ENCODE peak calls at places on chromosome 2, in seven cellular contexts. One of them, this sample, is unnamed.

GRCh38 chr2:1675633-1676032 is 68.7 kb downstream of the PXDN start:
- DNase-seq in IMR-90: peak; percentile 99
- DNase-seq in Peyer's patch: no peak
- DNase-seq in adrenal gland: no peak
- DNase-seq in tibial nerve: peak; percentile 58
- DNase-seq in NB4: no peak
- DNase-seq in A549: peak; percentile 83
- DNase-seq in this sample: peak; percentile 43

GRCh38 chr2:182252534-182252933 is 174.3 kb downstream of the PDE1A start:
- DNase-seq in IMR-90: no peak
- DNase-seq in Peyer's patch: no peak
- DNase-seq in adrenal gland: no peak
- DNase-seq in tibial nerve: no peak
- DNase-seq in NB4: no peak
- DNase-seq in A549: no peak
- DNase-seq in this sample: no peak

GRCh38 chr2:240983361-240983995 is 14.9 kb upstream of the SNED1 start:
- DNase-seq in IMR-90: peak; percentile 16
- DNase-seq in Peyer's patch: no peak
- DNase-seq in adrenal gland: peak; percentile 20
- DNase-seq in tibial nerve: no peak
- DNase-seq in NB4: peak; percentile 58
- DNase-seq in A549: peak; percentile 75
- DNase-seq in this sample: peak; percentile 42

GRCh38 chr2:190569994-190570755 is 35.7 kb upstream of the NEMP2 start:
- DNase-seq in IMR-90: no peak
- DNase-seq in Peyer's patch: no peak
- DNase-seq in adrenal gland: no peak
- DNase-seq in tibial nerve: no peak
- DNase-seq in NB4: no peak
- DNase-seq in A549: no peak
- DNase-seq in this sample: no peak

GRCh38 chr2:236169151-236169721 is 1.1 kb upstream of the GBX2 start:
- DNase-seq in IMR-90: no peak
- DNase-seq in Peyer's patch: no peak
- DNase-seq in adrenal gland: no peak
- DNase-seq in tibial nerve: no peak
- DNase-seq in NB4: no peak
- DNase-seq in A549: no peak
- DNase-seq in this sample: no peak

GRCh38 chr2:108535380-108535677 is 1.1 kb downstream of the LIMS1 start:
- DNase-seq in IMR-90: no peak
- DNase-seq in Peyer's patch: no peak
- DNase-seq in adrenal gland: no peak
- DNase-seq in tibial nerve: no peak
- DNase-seq in NB4: peak; percentile 39
- DNase-seq in A549: no peak
- DNase-seq in this sample: no peak

GRCh38 chr2:11665510-11666362 is 4.3 kb downstream of the NTSR2 start:
- DNase-seq in IMR-90: no peak
- DNase-seq in Peyer's patch: no peak
- DNase-seq in adrenal gland: no peak
- DNase-seq in tibial nerve: no peak
- DNase-seq in NB4: no peak
- DNase-seq in A549: no peak
- DNase-seq in this sample: no peak

GRCh38 chr2:204505946-204506345 is 39.3 kb upstream of the PARD3B start:
- DNase-seq in IMR-90: peak; percentile 52
- DNase-seq in Peyer's patch: no peak
- DNase-seq in adrenal gland: no peak
- DNase-seq in tibial nerve: no peak
- DNase-seq in NB4: no peak
- DNase-seq in A549: no peak
- DNase-seq in this sample: no peak

GRCh38 chr2:69119104-69119503 is 106.1 kb downstream of the ANTXR1 start:
- DNase-seq in IMR-90: no peak
- DNase-seq in Peyer's patch: no peak
- DNase-seq in adrenal gland: no peak
- DNase-seq in tibial nerve: no peak
- DNase-seq in NB4: no peak
- DNase-seq in A549: no peak
- DNase-seq in this sample: no peak

GRCh38 chr2:235050992-235051351 is 99.2 kb downstream of the SH3BP4 start:
- DNase-seq in IMR-90: peak; percentile 93
- DNase-seq in Peyer's patch: peak; percentile 93
- DNase-seq in adrenal gland: peak; percentile 85
- DNase-seq in tibial nerve: peak; percentile 82
- DNase-seq in NB4: peak; percentile 54
- DNase-seq in A549: peak; percentile 42
- DNase-seq in this sample: peak; percentile 29

GRCh38 chr2:136117391-136117841 is 533 bp downstream of the CXCR4 start:
- DNase-seq in IMR-90: peak; percentile 26
- DNase-seq in Peyer's patch: no peak
- DNase-seq in adrenal gland: peak; percentile 34
- DNase-seq in tibial nerve: no peak
- DNase-seq in NB4: peak; percentile 80
- DNase-seq in A549: peak; percentile 52
- DNase-seq in this sample: no peak

GRCh38 chr2:172090947-172091625 is 5.8 kb downstream of the DLX1 start:
- DNase-seq in IMR-90: no peak
- DNase-seq in Peyer's patch: no peak
- DNase-seq in adrenal gland: no peak
- DNase-seq in tibial nerve: no peak
- DNase-seq in NB4: no peak
- DNase-seq in A549: no peak
- DNase-seq in this sample: no peak

GRCh38 chr2:149313512-149313972 is 16.8 kb upstream of the LYPD6 start:
- DNase-seq in IMR-90: peak; percentile 24
- DNase-seq in Peyer's patch: peak; percentile 69
- DNase-seq in adrenal gland: no peak
- DNase-seq in tibial nerve: no peak
- DNase-seq in NB4: peak; percentile 44
- DNase-seq in A549: peak; percentile 45
- DNase-seq in this sample: no peak

GRCh38 chr2:169667583-169667982 is 26.6 kb downstream of the CFAP210 start:
- DNase-seq in IMR-90: no peak
- DNase-seq in Peyer's patch: no peak
- DNase-seq in adrenal gland: no peak
- DNase-seq in tibial nerve: no peak
- DNase-seq in NB4: no peak
- DNase-seq in A549: no peak
- DNase-seq in this sample: no peak

DNA sequence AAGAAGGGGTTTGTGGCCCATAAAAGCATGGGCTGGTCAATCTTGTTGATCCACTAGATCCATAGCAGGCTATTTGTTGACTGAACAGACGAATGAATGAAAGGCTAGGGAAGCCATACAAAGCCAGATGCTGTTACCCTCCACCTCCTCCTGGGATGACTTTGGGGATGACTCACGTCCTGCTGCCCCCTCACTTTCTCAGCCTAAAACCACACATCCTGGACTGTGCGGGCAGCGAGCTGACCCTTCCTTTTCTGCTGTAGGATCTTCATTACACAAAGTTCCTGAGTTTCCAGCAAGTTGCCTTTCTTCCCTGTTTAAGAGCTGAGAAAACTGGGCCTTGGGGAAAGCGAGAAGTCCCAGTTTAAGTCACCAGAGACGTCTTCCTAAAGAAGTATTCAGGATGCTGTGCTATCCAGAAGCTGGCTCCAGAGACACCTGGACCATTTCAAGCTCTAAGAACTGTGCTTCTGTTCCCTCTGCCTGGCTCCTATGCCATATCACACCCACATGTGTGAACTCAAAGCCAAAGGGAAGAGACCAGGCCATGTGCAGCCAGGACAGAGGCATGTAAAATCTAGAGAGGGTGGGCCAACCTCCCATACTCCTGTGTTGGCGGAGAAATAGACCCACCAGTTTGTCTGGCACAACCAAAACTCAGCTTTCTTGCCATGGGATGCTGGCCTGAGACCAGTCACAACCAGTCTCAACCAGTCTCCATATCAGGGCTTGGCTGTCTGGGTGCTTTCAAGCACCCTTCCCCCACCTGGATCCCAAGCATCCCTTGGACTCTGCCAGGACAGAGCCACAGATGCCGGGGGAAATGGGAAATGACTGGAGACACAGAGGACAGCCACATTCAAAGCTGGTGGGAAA is 4.7 kb upstream of the SLC20A1 start:
- DNase-seq in IMR-90: peak; percentile 96
- DNase-seq in Peyer's patch: no peak
- DNase-seq in adrenal gland: no peak
- DNase-seq in tibial nerve: no peak
- DNase-seq in NB4: peak; percentile 87
- DNase-seq in A549: no peak
- DNase-seq in this sample: no peak
- TF ChIP-seq POLR2A in IMR-90: peak; percentile 48
- TF ChIP-seq POLR2A in Peyer's patch: no peak
- TF ChIP-seq POLR2A in adrenal gland: no peak
- TF ChIP-seq POLR2A in tibial nerve: no peak
- TF ChIP-seq POLR2A in NB4: no peak
- TF ChIP-seq POLR2A in A549: no peak
- TF ChIP-seq POLR2A in this sample: no peak

GRCh38 chr2:215726070-215726469 is 287.3 kb downstream of the MREG start:
- DNase-seq in IMR-90: no peak
- DNase-seq in Peyer's patch: no peak
- DNase-seq in adrenal gland: no peak
- DNase-seq in tibial nerve: no peak
- DNase-seq in NB4: no peak
- DNase-seq in A549: no peak
- DNase-seq in this sample: no peak

GRCh38 chr2:215729985-215730620 is 283.2 kb downstream of the MREG start:
- DNase-seq in IMR-90: peak; percentile 57
- DNase-seq in Peyer's patch: no peak
- DNase-seq in adrenal gland: no peak
- DNase-seq in tibial nerve: no peak
- DNase-seq in NB4: no peak
- DNase-seq in A549: no peak
- DNase-seq in this sample: no peak

GRCh38 chr2:215731108-215731507 is 282.2 kb downstream of the MREG start:
- DNase-seq in IMR-90: no peak
- DNase-seq in Peyer's patch: no peak
- DNase-seq in adrenal gland: no peak
- DNase-seq in tibial nerve: no peak
- DNase-seq in NB4: no peak
- DNase-seq in A549: no peak
- DNase-seq in this sample: no peak

GRCh38 chr2:215727507-215728503 is 285.5 kb downstream of the MREG start:
- DNase-seq in IMR-90: peak; percentile 59
- DNase-seq in Peyer's patch: no peak
- DNase-seq in adrenal gland: no peak
- DNase-seq in tibial nerve: no peak
- DNase-seq in NB4: no peak
- DNase-seq in A549: no peak
- DNase-seq in this sample: no peak

GRCh38 chr2:215728504-215729065 is 284.8 kb downstream of the MREG start:
- DNase-seq in IMR-90: peak; percentile 95
- DNase-seq in Peyer's patch: no peak
- DNase-seq in adrenal gland: peak; percentile 29
- DNase-seq in tibial nerve: peak; percentile 68
- DNase-seq in NB4: peak; percentile 74
- DNase-seq in A549: no peak
- DNase-seq in this sample: no peak
- TF ChIP-seq CTCF in IMR-90: no peak
- TF ChIP-seq CTCF in Peyer's patch: no peak
- TF ChIP-seq CTCF in adrenal gland: no peak
- TF ChIP-seq CTCF in tibial nerve: no peak
- TF ChIP-seq CTCF in NB4: no peak
- TF ChIP-seq CTCF in A549: no peak
- TF ChIP-seq CTCF in this sample: no peak

GRCh38 chr2:105381119-105381668 is 17.7 kb downstream of the FHL2 start:
- DNase-seq in IMR-90: no peak
- DNase-seq in Peyer's patch: no peak
- DNase-seq in adrenal gland: no peak
- DNase-seq in tibial nerve: no peak
- DNase-seq in NB4: no peak
- DNase-seq in A549: no peak
- DNase-seq in this sample: no peak
- TF ChIP-seq POLR2A in IMR-90: no peak
- TF ChIP-seq POLR2A in Peyer's patch: no peak
- TF ChIP-seq POLR2A in adrenal gland: no peak
- TF ChIP-seq POLR2A in tibial nerve: no peak
- TF ChIP-seq POLR2A in NB4: no peak
- TF ChIP-seq POLR2A in A549: no peak
- TF ChIP-seq POLR2A in this sample: no peak

DNA sequence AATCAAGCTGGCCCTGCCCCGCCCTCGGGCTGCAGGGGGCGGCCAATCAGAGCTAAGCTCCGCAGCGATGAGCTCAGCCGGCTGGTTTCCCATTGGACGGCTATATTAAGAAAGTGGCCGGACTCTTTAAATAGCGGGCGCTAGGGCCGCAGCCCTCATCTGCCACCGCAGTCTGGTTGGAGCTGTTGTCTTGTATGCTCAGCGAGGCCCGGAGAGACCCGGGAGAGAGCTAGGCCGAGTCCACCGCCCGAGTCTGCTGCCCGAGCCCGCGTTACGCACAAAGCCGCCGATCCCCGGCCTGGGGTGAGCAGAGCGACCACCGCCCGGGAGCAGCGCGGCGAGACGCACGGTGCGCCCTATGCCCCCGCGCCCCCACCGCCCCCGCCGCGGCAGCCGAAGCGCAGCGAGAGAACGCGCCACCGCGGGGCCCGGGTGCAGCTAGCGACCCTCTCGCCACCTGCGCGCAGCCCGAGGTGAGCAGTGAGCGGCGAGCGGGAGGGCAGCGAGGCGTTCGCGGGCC is at the start of gene RHOB:
- DNase-seq in IMR-90: peak; percentile 98
- DNase-seq in Peyer's patch: peak; percentile 98
- DNase-seq in adrenal gland: peak; percentile 98
- DNase-seq in tibial nerve: peak; percentile 99
- DNase-seq in NB4: peak; percentile 98
- DNase-seq in A549: peak; percentile 99
- DNase-seq in this sample: peak; percentile 97
- TF ChIP-seq CTCF in IMR-90: no peak
- TF ChIP-seq CTCF in Peyer's patch: peak; percentile 15
- TF ChIP-seq CTCF in adrenal gland: no peak
- TF ChIP-seq CTCF in tibial nerve: no peak
- TF ChIP-seq CTCF in NB4: no peak
- TF ChIP-seq CTCF in A549: no peak
- TF ChIP-seq CTCF in this sample: peak; percentile 54

GRCh38 chr2:201144101-201145051 is 28.4 kb downstream of the CFLAR start:
- DNase-seq in IMR-90: no peak
- DNase-seq in Peyer's patch: no peak
- DNase-seq in adrenal gland: no peak
- DNase-seq in tibial nerve: no peak
- DNase-seq in NB4: no peak
- DNase-seq in A549: no peak
- DNase-seq in this sample: no peak
- TF ChIP-seq POLR2A in IMR-90: no peak
- TF ChIP-seq POLR2A in Peyer's patch: no peak
- TF ChIP-seq POLR2A in adrenal gland: no peak
- TF ChIP-seq POLR2A in tibial nerve: no peak
- TF ChIP-seq POLR2A in NB4: no peak
- TF ChIP-seq POLR2A in A549: no peak
- TF ChIP-seq POLR2A in this sample: no peak

This sample was measured in ovary.